ENCODE peak calls at places on chromosomes 13 and 19, in eight cellular contexts. K, W, H, X, Y, S, F and E are unnamed samples.

GRCh38 chr19:51531349-51532315 is at the start of gene SIGLEC6:
- DNase-seq in K (no peak), W (no peak), H (no peak), X (no peak), Y (no peak), S (peak; percentile 88), F (peak; percentile 44), E (no peak)

GRCh38 chr19:13401388-13401787 is 104.9 kb downstream of the CACNA1A start:
- DNase-seq in K (no peak), W (no peak), H (no peak), X (no peak), Y (no peak), S (no peak), F (no peak), E (peak; percentile 11)

GRCh38 chr13:110581489-110582185 is 20.1 kb upstream of the RAB20 start:
- DNase-seq in K (no peak), W (no peak), H (no peak), X (no peak), Y (no peak), S (no peak), F (no peak), E (no peak)

GRCh38 chr13:87999141-87999765 is 328.1 kb downstream of the SLITRK5 start:
- DNase-seq in K (no peak), W (no peak), H (no peak), X (no peak), Y (no peak), S (no peak), F (no peak), E (no peak)

GRCh38 chr19:41426952-41427646 is at the start of gene B3GNT8:
- DNase-seq in K (peak; percentile 25), W (no peak), H (no peak), X (peak; percentile 94), Y (no peak), S (peak; percentile 21), F (peak; percentile 71), E (peak; percentile 98)

GRCh38 chr13:20045946-20046548 is 87.5 kb downstream of the ZMYM2 start:
- DNase-seq in K (no peak), W (no peak), H (no peak), X (no peak), Y (no peak), S (no peak), F (no peak), E (no peak)

GRCh38 chr13:94419304-94419943 is 60.1 kb downstream of the DCT start:
- DNase-seq in K (no peak), W (no peak), H (no peak), X (no peak), Y (no peak), S (peak; percentile 15), F (no peak), E (no peak)

GRCh38 chr19:1450735-1451669 is 1.1 kb downstream of the APC2 start:
- DNase-seq in K (no peak), W (no peak), H (no peak), X (no peak), Y (no peak), S (no peak), F (no peak), E (no peak)

GRCh38 chr13:40132249-40132648 is 476.8 kb downstream of the COG6 start:
- DNase-seq in K (no peak), W (no peak), H (no peak), X (no peak), Y (no peak), S (no peak), F (no peak), E (no peak)

GRCh38 chr19:21588202-21588601 is 82.8 kb downstream of the ZNF429 start:
- DNase-seq in K (no peak), W (no peak), H (no peak), X (no peak), Y (no peak), S (no peak), F (no peak), E (no peak)

GRCh38 chr19:11269408-11269807 is 7.1 kb upstream of the DOCK6 start:
- DNase-seq in K (no peak), W (no peak), H (no peak), X (no peak), Y (no peak), S (no peak), F (no peak), E (no peak)

GRCh38 chr19:4537953-4538600 is 1.8 kb downstream of the LRG1 start:
- DNase-seq in K (no peak), W (no peak), H (no peak), X (no peak), Y (no peak), S (no peak), F (no peak), E (no peak)

GRCh38 chr19:35029737-35030256 is 473 bp upstream of the SCN1B start:
- DNase-seq in K (no peak), W (no peak), H (no peak), X (peak; percentile 67), Y (no peak), S (no peak), F (no peak), E (peak; percentile 19)

GRCh38 chr13:70357031-70357430 is 248.8 kb upstream of the KLHL1 start:
- DNase-seq in K (no peak), W (no peak), H (no peak), X (no peak), Y (no peak), S (no peak), F (no peak), E (no peak)

GRCh38 chr19:3699071-3699740 is 1.1 kb downstream of the PIP5K1C start:
- DNase-seq in K (no peak), W (no peak), H (no peak), X (peak; percentile 83), Y (no peak), S (peak; percentile 37), F (peak; percentile 52), E (no peak)

GRCh38 chr13:107202371-107203023 is 634.6 kb upstream of the ARGLU1 start:
- DNase-seq in K (no peak), W (no peak), H (no peak), X (no peak), Y (no peak), S (no peak), F (no peak), E (no peak)

GRCh38 chr19:294341-294818 is 3.2 kb upstream of the PLPP2 start:
- DNase-seq in K (no peak), W (no peak), H (no peak), X (peak; percentile 72), Y (no peak), S (no peak), F (no peak), E (peak; percentile 22)

GRCh38 chr19:48651682-48652046 is 5.7 kb upstream of the CA11 start:
- DNase-seq in K (no peak), W (no peak), H (no peak), X (no peak), Y (no peak), S (no peak), F (no peak), E (no peak)

GRCh38 chr19:5023128-5023571 is 54.2 kb downstream of the KDM4B start:
- DNase-seq in K (no peak), W (no peak), H (no peak), X (no peak), Y (peak; percentile 90), S (no peak), F (no peak), E (no peak)

GRCh38 chr19:14349426-14349825 is 31.8 kb upstream of the ADGRE5 start:
- DNase-seq in K (no peak), W (no peak), H (no peak), X (no peak), Y (no peak), S (no peak), F (no peak), E (no peak)

GRCh38 chr19:18017275-18018083 is 9.5 kb downstream of the ARRDC2 start:
- DNase-seq in K (no peak), W (no peak), H (no peak), X (no peak), Y (no peak), S (no peak), F (no peak), E (no peak)

GRCh38 chr19:51366999-51367564 is 894 bp upstream of the ETFB start:
- DNase-seq in K (no peak), W (no peak), H (no peak), X (no peak), Y (no peak), S (peak; percentile 68), F (no peak), E (no peak)